ENCODE peak calls at places on chromosomes 7 and 10, in five cellular contexts. One of them, this sample, is unnamed.

GRCh38 chr7:130298927-130299326 is 6.0 kb downstream of the CPA4 start:
- DNase-seq in ELR: no peak
- DNase-seq in WERI-Rb-1: no peak
- DNase-seq in AG09319: no peak
- DNase-seq in NCI-H1105 treated with DMSO at 0.1 percent for 48 hours: no peak
- DNase-seq in this sample: no peak

GRCh38 chr7:112833082-112833481 is 42.9 kb upstream of the TMEM168 start:
- DNase-seq in WERI-Rb-1: no peak
- DNase-seq in ELR: no peak
- DNase-seq in NCI-H1105 treated with DMSO at 0.1 percent for 48 hours: no peak
- DNase-seq in AG09319: no peak
- DNase-seq in this sample: no peak

GRCh38 chr10:74669210-74669609 is 157.2 kb upstream of the KAT6B start:
- DNase-seq in AG09319: no peak
- DNase-seq in WERI-Rb-1: no peak
- DNase-seq in NCI-H1105 treated with DMSO at 0.1 percent for 48 hours: no peak
- DNase-seq in ELR: no peak
- DNase-seq in this sample: no peak

GRCh38 chr7:79282051-79282694 is 171.3 kb downstream of the MAGI2 start:
- DNase-seq in WERI-Rb-1: peak
- DNase-seq in AG09319: peak
- DNase-seq in ELR: peak
- DNase-seq in NCI-H1105 treated with DMSO at 0.1 percent for 48 hours: peak
- DNase-seq in this sample: no peak

GRCh38 chr7:74501298-74501697 is 47.6 kb downstream of the GTF2IRD1 start:
- DNase-seq in NCI-H1105 treated with DMSO at 0.1 percent for 48 hours: peak
- DNase-seq in WERI-Rb-1: no peak
- DNase-seq in ELR: no peak
- DNase-seq in AG09319: no peak
- DNase-seq in this sample: no peak

GRCh38 chr7:2307690-2308107 is 6.5 kb downstream of the SNX8 start:
- DNase-seq in NCI-H1105 treated with DMSO at 0.1 percent for 48 hours: no peak
- DNase-seq in AG09319: no peak
- DNase-seq in WERI-Rb-1: no peak
- DNase-seq in ELR: peak
- DNase-seq in this sample: no peak

GRCh38 chr10:131980757-131981428 is 830 bp downstream of the BNIP3 start:
- DNase-seq in NCI-H1105 treated with DMSO at 0.1 percent for 48 hours: no peak
- DNase-seq in ELR: peak
- DNase-seq in WERI-Rb-1: no peak
- DNase-seq in AG09319: no peak
- DNase-seq in this sample: no peak

GRCh38 chr10:44042075-44042770 is 342.7 kb downstream of the CXCL12 start:
- DNase-seq in WERI-Rb-1: no peak
- DNase-seq in ELR: no peak
- DNase-seq in NCI-H1105 treated with DMSO at 0.1 percent for 48 hours: no peak
- DNase-seq in AG09319: no peak
- DNase-seq in this sample: no peak

GRCh38 chr7:23476286-23477169 is 6.2 kb upstream of the IGF2BP3 start:
- DNase-seq in NCI-H1105 treated with DMSO at 0.1 percent for 48 hours: peak
- DNase-seq in AG09319: no peak
- DNase-seq in WERI-Rb-1: peak
- DNase-seq in ELR: peak
- DNase-seq in this sample: no peak

GRCh38 chr10:129741280-129741977 is 222.6 kb downstream of the EBF3 start:
- DNase-seq in NCI-H1105 treated with DMSO at 0.1 percent for 48 hours: no peak
- DNase-seq in WERI-Rb-1: no peak
- DNase-seq in AG09319: no peak
- DNase-seq in ELR: no peak
- DNase-seq in this sample: no peak

GRCh38 chr7:112584290-112584689 is 103.5 kb downstream of the LSMEM1 start:
- DNase-seq in NCI-H1105 treated with DMSO at 0.1 percent for 48 hours: peak
- DNase-seq in ELR: no peak
- DNase-seq in WERI-Rb-1: peak
- DNase-seq in AG09319: no peak
- DNase-seq in this sample: no peak

GRCh38 chr10:36494386-36494785 is 631.0 kb upstream of the ANKRD30A start:
- DNase-seq in ELR: peak
- DNase-seq in WERI-Rb-1: no peak
- DNase-seq in AG09319: no peak
- DNase-seq in NCI-H1105 treated with DMSO at 0.1 percent for 48 hours: no peak
- DNase-seq in this sample: no peak

GRCh38 chr7:130207642-130208041 is at the start of gene SSMEM1:
- DNase-seq in NCI-H1105 treated with DMSO at 0.1 percent for 48 hours: no peak
- DNase-seq in WERI-Rb-1: no peak
- DNase-seq in AG09319: peak
- DNase-seq in ELR: peak
- DNase-seq in this sample: no peak

GRCh38 chr10:101329341-101330032 is 24.5 kb upstream of the BTRC start:
- DNase-seq in AG09319: no peak
- DNase-seq in ELR: no peak
- DNase-seq in NCI-H1105 treated with DMSO at 0.1 percent for 48 hours: no peak
- DNase-seq in WERI-Rb-1: peak
- DNase-seq in this sample: no peak

GRCh38 chr7:98418271-98418635 is 17.4 kb upstream of the BAIAP2L1 start:
- DNase-seq in ELR: peak
- DNase-seq in WERI-Rb-1: no peak
- DNase-seq in NCI-H1105 treated with DMSO at 0.1 percent for 48 hours: no peak
- DNase-seq in AG09319: no peak
- DNase-seq in this sample: no peak

GRCh38 chr7:150448789-150449147 is 1.7 kb upstream of the GIMAP8 start:
- DNase-seq in AG09319: no peak
- DNase-seq in NCI-H1105 treated with DMSO at 0.1 percent for 48 hours: peak
- DNase-seq in ELR: peak
- DNase-seq in WERI-Rb-1: peak
- DNase-seq in this sample: peak

GRCh38 chr7:49403844-49404243 is 369.6 kb upstream of the VWC2 start:
- DNase-seq in WERI-Rb-1: no peak
- DNase-seq in AG09319: no peak
- DNase-seq in NCI-H1105 treated with DMSO at 0.1 percent for 48 hours: no peak
- DNase-seq in ELR: no peak
- DNase-seq in this sample: no peak

GRCh38 chr7:194257-194995 is 2.1 kb downstream of the FAM20C start:
- DNase-seq in ELR: peak
- DNase-seq in WERI-Rb-1: no peak
- DNase-seq in NCI-H1105 treated with DMSO at 0.1 percent for 48 hours: no peak
- DNase-seq in AG09319: peak
- DNase-seq in this sample: no peak

GRCh38 chr7:140060788-140061606 is 1.8 kb downstream of the PARP12 start:
- DNase-seq in WERI-Rb-1: no peak
- DNase-seq in AG09319: no peak
- DNase-seq in ELR: peak
- DNase-seq in NCI-H1105 treated with DMSO at 0.1 percent for 48 hours: peak
- DNase-seq in this sample: no peak

GRCh38 chr10:69123306-69123746 is 652 bp upstream of the VPS26A start:
- DNase-seq in ELR: peak
- DNase-seq in AG09319: peak
- DNase-seq in NCI-H1105 treated with DMSO at 0.1 percent for 48 hours: peak
- DNase-seq in WERI-Rb-1: peak
- DNase-seq in this sample: no peak

GRCh38 chr7:54390565-54390964 is 151.6 kb upstream of the VSTM2A start:
- DNase-seq in NCI-H1105 treated with DMSO at 0.1 percent for 48 hours: no peak
- DNase-seq in AG09319: no peak
- DNase-seq in WERI-Rb-1: no peak
- DNase-seq in ELR: no peak
- DNase-seq in this sample: no peak

GRCh38 chr10:70918851-70919530 is 30.6 kb upstream of the PCBD1 start:
- DNase-seq in NCI-H1105 treated with DMSO at 0.1 percent for 48 hours: no peak
- DNase-seq in WERI-Rb-1: no peak
- DNase-seq in ELR: no peak
- DNase-seq in AG09319: no peak
- DNase-seq in this sample: peak

GRCh38 chr10:55801262-55801661 is 559.8 kb downstream of the ZWINT start:
- DNase-seq in ELR: no peak
- DNase-seq in NCI-H1105 treated with DMSO at 0.1 percent for 48 hours: no peak
- DNase-seq in WERI-Rb-1: no peak
- DNase-seq in AG09319: no peak
- DNase-seq in this sample: no peak

GRCh38 chr10:60883187-60883586 is 60.8 kb downstream of the RHOBTB1 start:
- DNase-seq in NCI-H1105 treated with DMSO at 0.1 percent for 48 hours: no peak
- DNase-seq in ELR: peak
- DNase-seq in WERI-Rb-1: peak
- DNase-seq in AG09319: no peak
- DNase-seq in this sample: peak

This sample was measured in DND-41.